ENCODE peak calls at places on chromosome 20, in eight cellular contexts. One of them, this sample, is unnamed.

GRCh38 chr20:11234181-11234969 is 560.6 kb upstream of the JAG1 start:
- DNase-seq in SW480: no peak
- DNase-seq in bronchial epithelial cell: no peak
- DNase-seq in AG04449: no peak
- DNase-seq in iris pigment epithelial cell: no peak
- DNase-seq in ELR: no peak
- DNase-seq in stimulated activated CD4-positive, alpha-beta T cell treated with anti-CD3 and anti-CD28 coated beads, Interleukin-4, amount 100 ng/mL, for 24 hours: no peak
- DNase-seq in activated CD8-positive, alpha-beta T cell treated with anti-CD3 and anti-CD28 coated beads for 36 hours: no peak
- DNase-seq in this sample: no peak

GRCh38 chr20:38414769-38415450 is 20.2 kb downstream of the SNHG17 start:
- DNase-seq in SW480: no peak
- DNase-seq in bronchial epithelial cell: no peak
- DNase-seq in AG04449: no peak
- DNase-seq in iris pigment epithelial cell: no peak
- DNase-seq in ELR: no peak
- DNase-seq in stimulated activated CD4-positive, alpha-beta T cell treated with anti-CD3 and anti-CD28 coated beads, Interleukin-4, amount 100 ng/mL, for 24 hours: no peak
- DNase-seq in activated CD8-positive, alpha-beta T cell treated with anti-CD3 and anti-CD28 coated beads for 36 hours: no peak
- DNase-seq in this sample: no peak

GRCh38 chr20:8414611-8415274 is 282.7 kb downstream of the PLCB1 start:
- DNase-seq in SW480: peak
- DNase-seq in bronchial epithelial cell: peak
- DNase-seq in AG04449: peak
- DNase-seq in iris pigment epithelial cell: peak
- DNase-seq in ELR: peak
- DNase-seq in stimulated activated CD4-positive, alpha-beta T cell treated with anti-CD3 and anti-CD28 coated beads, Interleukin-4, amount 100 ng/mL, for 24 hours: no peak
- DNase-seq in activated CD8-positive, alpha-beta T cell treated with anti-CD3 and anti-CD28 coated beads for 36 hours: no peak
- DNase-seq in this sample: peak

GRCh38 chr20:9040874-9041524 is 27.9 kb upstream of the PLCB4 start:
- DNase-seq in SW480: no peak
- DNase-seq in bronchial epithelial cell: peak
- DNase-seq in AG04449: no peak
- DNase-seq in iris pigment epithelial cell: peak
- DNase-seq in ELR: peak
- DNase-seq in stimulated activated CD4-positive, alpha-beta T cell treated with anti-CD3 and anti-CD28 coated beads, Interleukin-4, amount 100 ng/mL, for 24 hours: no peak
- DNase-seq in activated CD8-positive, alpha-beta T cell treated with anti-CD3 and anti-CD28 coated beads for 36 hours: no peak
- DNase-seq in this sample: peak

GRCh38 chr20:41956316-41957050 is 338.3 kb upstream of the CHD6 start:
- DNase-seq in SW480: peak
- DNase-seq in bronchial epithelial cell: peak
- DNase-seq in AG04449: no peak
- DNase-seq in iris pigment epithelial cell: no peak
- DNase-seq in ELR: peak
- DNase-seq in stimulated activated CD4-positive, alpha-beta T cell treated with anti-CD3 and anti-CD28 coated beads, Interleukin-4, amount 100 ng/mL, for 24 hours: no peak
- DNase-seq in activated CD8-positive, alpha-beta T cell treated with anti-CD3 and anti-CD28 coated beads for 36 hours: no peak
- DNase-seq in this sample: no peak

GRCh38 chr20:1944345-1945099 is 49.3 kb downstream of the SIRPA start:
- DNase-seq in SW480: no peak
- DNase-seq in bronchial epithelial cell: peak
- DNase-seq in AG04449: no peak
- DNase-seq in iris pigment epithelial cell: no peak
- DNase-seq in ELR: no peak
- DNase-seq in stimulated activated CD4-positive, alpha-beta T cell treated with anti-CD3 and anti-CD28 coated beads, Interleukin-4, amount 100 ng/mL, for 24 hours: no peak
- DNase-seq in activated CD8-positive, alpha-beta T cell treated with anti-CD3 and anti-CD28 coated beads for 36 hours: no peak
- DNase-seq in this sample: peak

GRCh38 chr20:56957737-56958553 is 308.5 kb downstream of the BMP7 start:
- DNase-seq in SW480: no peak
- DNase-seq in bronchial epithelial cell: no peak
- DNase-seq in AG04449: no peak
- DNase-seq in iris pigment epithelial cell: no peak
- DNase-seq in ELR: no peak
- DNase-seq in stimulated activated CD4-positive, alpha-beta T cell treated with anti-CD3 and anti-CD28 coated beads, Interleukin-4, amount 100 ng/mL, for 24 hours: no peak
- DNase-seq in activated CD8-positive, alpha-beta T cell treated with anti-CD3 and anti-CD28 coated beads for 36 hours: no peak
- DNase-seq in this sample: no peak

GRCh38 chr20:2626853-2627541 is 25.4 kb upstream of the NOP56 start:
- DNase-seq in SW480: peak
- DNase-seq in bronchial epithelial cell: peak
- DNase-seq in AG04449: peak
- DNase-seq in iris pigment epithelial cell: peak
- DNase-seq in ELR: peak
- DNase-seq in stimulated activated CD4-positive, alpha-beta T cell treated with anti-CD3 and anti-CD28 coated beads, Interleukin-4, amount 100 ng/mL, for 24 hours: no peak
- DNase-seq in activated CD8-positive, alpha-beta T cell treated with anti-CD3 and anti-CD28 coated beads for 36 hours: no peak
- DNase-seq in this sample: peak

GRCh38 chr20:12927489-12927888 is 81.3 kb upstream of the SPTLC3 start:
- DNase-seq in SW480: no peak
- DNase-seq in bronchial epithelial cell: peak
- DNase-seq in AG04449: no peak
- DNase-seq in iris pigment epithelial cell: peak
- DNase-seq in ELR: peak
- DNase-seq in stimulated activated CD4-positive, alpha-beta T cell treated with anti-CD3 and anti-CD28 coated beads, Interleukin-4, amount 100 ng/mL, for 24 hours: no peak
- DNase-seq in activated CD8-positive, alpha-beta T cell treated with anti-CD3 and anti-CD28 coated beads for 36 hours: no peak
- DNase-seq in this sample: peak

GRCh38 chr20:47406849-47407682 is 50.6 kb upstream of the ZMYND8 start:
- DNase-seq in SW480: no peak
- DNase-seq in bronchial epithelial cell: no peak
- DNase-seq in AG04449: no peak
- DNase-seq in iris pigment epithelial cell: peak
- DNase-seq in ELR: peak
- DNase-seq in stimulated activated CD4-positive, alpha-beta T cell treated with anti-CD3 and anti-CD28 coated beads, Interleukin-4, amount 100 ng/mL, for 24 hours: no peak
- DNase-seq in activated CD8-positive, alpha-beta T cell treated with anti-CD3 and anti-CD28 coated beads for 36 hours: no peak
- DNase-seq in this sample: no peak

GRCh38 chr20:31542201-31542842 is 28.1 kb downstream of the HM13 start:
- DNase-seq in SW480: no peak
- DNase-seq in bronchial epithelial cell: no peak
- DNase-seq in AG04449: no peak
- DNase-seq in iris pigment epithelial cell: no peak
- DNase-seq in ELR: peak
- DNase-seq in stimulated activated CD4-positive, alpha-beta T cell treated with anti-CD3 and anti-CD28 coated beads, Interleukin-4, amount 100 ng/mL, for 24 hours: no peak
- DNase-seq in activated CD8-positive, alpha-beta T cell treated with anti-CD3 and anti-CD28 coated beads for 36 hours: peak
- DNase-seq in this sample: no peak

GRCh38 chr20:40741507-40742106 is 52.6 kb upstream of the MAFB start:
- DNase-seq in SW480: peak
- DNase-seq in bronchial epithelial cell: peak
- DNase-seq in AG04449: no peak
- DNase-seq in iris pigment epithelial cell: peak
- DNase-seq in ELR: peak
- DNase-seq in stimulated activated CD4-positive, alpha-beta T cell treated with anti-CD3 and anti-CD28 coated beads, Interleukin-4, amount 100 ng/mL, for 24 hours: peak
- DNase-seq in activated CD8-positive, alpha-beta T cell treated with anti-CD3 and anti-CD28 coated beads for 36 hours: peak
- DNase-seq in this sample: peak

GRCh38 chr20:1469925-1470571 is 3.4 kb upstream of the NSFL1C start:
- DNase-seq in SW480: peak
- DNase-seq in bronchial epithelial cell: peak
- DNase-seq in AG04449: peak
- DNase-seq in iris pigment epithelial cell: peak
- DNase-seq in ELR: peak
- DNase-seq in stimulated activated CD4-positive, alpha-beta T cell treated with anti-CD3 and anti-CD28 coated beads, Interleukin-4, amount 100 ng/mL, for 24 hours: peak
- DNase-seq in activated CD8-positive, alpha-beta T cell treated with anti-CD3 and anti-CD28 coated beads for 36 hours: peak
- DNase-seq in this sample: peak

GRCh38 chr20:64261138-64261537 is 5.6 kb downstream of the PCMTD2 start:
- DNase-seq in SW480: no peak
- DNase-seq in bronchial epithelial cell: no peak
- DNase-seq in AG04449: peak
- DNase-seq in iris pigment epithelial cell: peak
- DNase-seq in ELR: peak
- DNase-seq in stimulated activated CD4-positive, alpha-beta T cell treated with anti-CD3 and anti-CD28 coated beads, Interleukin-4, amount 100 ng/mL, for 24 hours: no peak
- DNase-seq in activated CD8-positive, alpha-beta T cell treated with anti-CD3 and anti-CD28 coated beads for 36 hours: peak
- DNase-seq in this sample: no peak

GRCh38 chr20:62805711-62806382 is 1.2 kb downstream of the OGFR start:
- DNase-seq in SW480: no peak
- DNase-seq in bronchial epithelial cell: no peak
- DNase-seq in AG04449: no peak
- DNase-seq in iris pigment epithelial cell: peak
- DNase-seq in ELR: peak
- DNase-seq in stimulated activated CD4-positive, alpha-beta T cell treated with anti-CD3 and anti-CD28 coated beads, Interleukin-4, amount 100 ng/mL, for 24 hours: no peak
- DNase-seq in activated CD8-positive, alpha-beta T cell treated with anti-CD3 and anti-CD28 coated beads for 36 hours: no peak
- DNase-seq in this sample: no peak

GRCh38 chr20:4787069-4787468 is 65.4 kb downstream of the PRND start:
- DNase-seq in SW480: no peak
- DNase-seq in bronchial epithelial cell: peak
- DNase-seq in AG04449: no peak
- DNase-seq in iris pigment epithelial cell: peak
- DNase-seq in ELR: peak
- DNase-seq in stimulated activated CD4-positive, alpha-beta T cell treated with anti-CD3 and anti-CD28 coated beads, Interleukin-4, amount 100 ng/mL, for 24 hours: no peak
- DNase-seq in activated CD8-positive, alpha-beta T cell treated with anti-CD3 and anti-CD28 coated beads for 36 hours: no peak
- DNase-seq in this sample: peak

GRCh38 chr20:6160736-6161135 is 37.9 kb upstream of the FERMT1 start:
- DNase-seq in SW480: no peak
- DNase-seq in bronchial epithelial cell: no peak
- DNase-seq in AG04449: no peak
- DNase-seq in iris pigment epithelial cell: no peak
- DNase-seq in ELR: no peak
- DNase-seq in stimulated activated CD4-positive, alpha-beta T cell treated with anti-CD3 and anti-CD28 coated beads, Interleukin-4, amount 100 ng/mL, for 24 hours: no peak
- DNase-seq in activated CD8-positive, alpha-beta T cell treated with anti-CD3 and anti-CD28 coated beads for 36 hours: no peak
- DNase-seq in this sample: no peak

GRCh38 chr20:7147220-7147601 is 379.7 kb downstream of the BMP2 start:
- DNase-seq in SW480: no peak
- DNase-seq in bronchial epithelial cell: peak
- DNase-seq in AG04449: no peak
- DNase-seq in iris pigment epithelial cell: no peak
- DNase-seq in ELR: no peak
- DNase-seq in stimulated activated CD4-positive, alpha-beta T cell treated with anti-CD3 and anti-CD28 coated beads, Interleukin-4, amount 100 ng/mL, for 24 hours: no peak
- DNase-seq in activated CD8-positive, alpha-beta T cell treated with anti-CD3 and anti-CD28 coated beads for 36 hours: no peak
- DNase-seq in this sample: no peak

GRCh38 chr20:57649617-57650015 is 29.4 kb upstream of the ZBP1 start:
- DNase-seq in SW480: no peak
- DNase-seq in bronchial epithelial cell: no peak
- DNase-seq in AG04449: no peak
- DNase-seq in iris pigment epithelial cell: no peak
- DNase-seq in ELR: no peak
- DNase-seq in stimulated activated CD4-positive, alpha-beta T cell treated with anti-CD3 and anti-CD28 coated beads, Interleukin-4, amount 100 ng/mL, for 24 hours: no peak
- DNase-seq in activated CD8-positive, alpha-beta T cell treated with anti-CD3 and anti-CD28 coated beads for 36 hours: no peak
- DNase-seq in this sample: no peak